ENCODE peak calls at places on chromosomes 7 and 10, in ten cellular contexts. One of them, this sample, is unnamed. For H3K36me3, the result is how much of the 10 kb centered on the place peaks cover.

GRCh38 chr10:131577786-131578471 is 266.4 kb upstream of the TCERG1L start:
- DNase-seq in osteoblast: peak
- DNase-seq in lung: peak
- DNase-seq in esophagus squamous epithelium: no peak
- DNase-seq in left ventricle myocardium inferior: no peak
- DNase-seq in IMR-90: no peak
- DNase-seq in transverse colon: no peak
- DNase-seq in cardiac muscle cell: no peak
- DNase-seq in psoas muscle: no peak
- DNase-seq in mammary epithelial cell: no peak
- DNase-seq in this sample: no peak

GRCh38 chr7:98423043-98423442 is 22.2 kb upstream of the BAIAP2L1 start:
- DNase-seq in osteoblast: peak
- DNase-seq in psoas muscle: no peak
- DNase-seq in IMR-90: peak
- DNase-seq in left ventricle myocardium inferior: no peak
- DNase-seq in mammary epithelial cell: peak
- DNase-seq in transverse colon: no peak
- DNase-seq in cardiac muscle cell: peak
- DNase-seq in esophagus squamous epithelium: no peak
- DNase-seq in lung: no peak
- DNase-seq in this sample: no peak

GRCh38 chr10:99172130-99172738 is 63.4 kb downstream of the HPSE2 start:
- DNase-seq in esophagus squamous epithelium: no peak
- DNase-seq in osteoblast: no peak
- DNase-seq in lung: no peak
- DNase-seq in cardiac muscle cell: peak
- DNase-seq in left ventricle myocardium inferior: no peak
- DNase-seq in transverse colon: peak
- DNase-seq in IMR-90: peak
- DNase-seq in psoas muscle: no peak
- DNase-seq in mammary epithelial cell: peak
- DNase-seq in this sample: no peak

GRCh38 chr7:16644987-16645592 is 464 bp downstream of the ANKMY2 start:
- DNase-seq in left ventricle myocardium inferior: peak
- DNase-seq in transverse colon: peak
- DNase-seq in osteoblast: peak
- DNase-seq in esophagus squamous epithelium: no peak
- DNase-seq in psoas muscle: peak
- DNase-seq in mammary epithelial cell: no peak
- DNase-seq in cardiac muscle cell: peak
- DNase-seq in lung: peak
- DNase-seq in IMR-90: no peak
- DNase-seq in this sample: no peak

GRCh38 chr10:4838743-4839142 is 12.7 kb downstream of the AKR1E2 start:
- DNase-seq in esophagus squamous epithelium: no peak
- DNase-seq in left ventricle myocardium inferior: no peak
- DNase-seq in transverse colon: no peak
- DNase-seq in IMR-90: no peak
- DNase-seq in osteoblast: no peak
- DNase-seq in cardiac muscle cell: peak
- DNase-seq in psoas muscle: no peak
- DNase-seq in lung: peak
- DNase-seq in mammary epithelial cell: no peak
- DNase-seq in this sample: no peak

GRCh38 chr7:101012931-101013330 is 7.0 kb upstream of the MUC17 start:
- DNase-seq in transverse colon: no peak
- DNase-seq in IMR-90: no peak
- DNase-seq in left ventricle myocardium inferior: no peak
- DNase-seq in osteoblast: no peak
- DNase-seq in mammary epithelial cell: no peak
- DNase-seq in esophagus squamous epithelium: no peak
- DNase-seq in cardiac muscle cell: no peak
- DNase-seq in psoas muscle: no peak
- DNase-seq in lung: no peak
- DNase-seq in this sample: no peak

GRCh38 chr10:96765406-96766240 is 45.3 kb upstream of the PIK3AP1 start:
- DNase-seq in IMR-90: peak
- DNase-seq in left ventricle myocardium inferior: peak
- DNase-seq in transverse colon: peak
- DNase-seq in mammary epithelial cell: peak
- DNase-seq in lung: peak
- DNase-seq in psoas muscle: peak
- DNase-seq in osteoblast: peak
- DNase-seq in esophagus squamous epithelium: no peak
- DNase-seq in cardiac muscle cell: peak
- DNase-seq in this sample: peak

GRCh38 chr7:135584362-135585353 is 26.9 kb downstream of the NUP205 start:
- DNase-seq in transverse colon: no peak
- DNase-seq in esophagus squamous epithelium: no peak
- DNase-seq in lung: no peak
- DNase-seq in IMR-90: peak
- DNase-seq in cardiac muscle cell: peak
- DNase-seq in psoas muscle: no peak
- DNase-seq in osteoblast: no peak
- DNase-seq in left ventricle myocardium inferior: no peak
- DNase-seq in mammary epithelial cell: peak
- DNase-seq in this sample: no peak

GRCh38 chr10:133378251-133379096 is 588 bp upstream of the PAOX start:
- DNase-seq in cardiac muscle cell: peak
- DNase-seq in lung: peak
- DNase-seq in transverse colon: peak
- DNase-seq in esophagus squamous epithelium: no peak
- DNase-seq in IMR-90: peak
- DNase-seq in psoas muscle: peak
- DNase-seq in left ventricle myocardium inferior: peak
- DNase-seq in osteoblast: peak
- DNase-seq in mammary epithelial cell: peak
- DNase-seq in this sample: peak

GRCh38 chr7:80053098-80053497 is 81.5 kb upstream of the GNAI1 start:
- DNase-seq in mammary epithelial cell: no peak
- DNase-seq in IMR-90: no peak
- DNase-seq in esophagus squamous epithelium: no peak
- DNase-seq in lung: no peak
- DNase-seq in cardiac muscle cell: no peak
- DNase-seq in psoas muscle: no peak
- DNase-seq in osteoblast: no peak
- DNase-seq in left ventricle myocardium inferior: no peak
- DNase-seq in transverse colon: no peak
- DNase-seq in this sample: no peak

GRCh38 chr7:93574646-93575554 is at the start of gene CALCR:
- DNase-seq in left ventricle myocardium inferior: no peak
- DNase-seq in mammary epithelial cell: no peak
- DNase-seq in transverse colon: no peak
- DNase-seq in lung: no peak
- DNase-seq in esophagus squamous epithelium: no peak
- DNase-seq in osteoblast: peak
- DNase-seq in psoas muscle: no peak
- DNase-seq in IMR-90: no peak
- DNase-seq in cardiac muscle cell: no peak
- DNase-seq in this sample: no peak

GRCh38 chr10:43694526-43694925 is 45.8 kb upstream of the ZNF32 start:
- DNase-seq in psoas muscle: no peak
- DNase-seq in cardiac muscle cell: no peak
- DNase-seq in osteoblast: no peak
- DNase-seq in lung: no peak
- DNase-seq in IMR-90: no peak
- DNase-seq in mammary epithelial cell: no peak
- DNase-seq in esophagus squamous epithelium: no peak
- DNase-seq in left ventricle myocardium inferior: no peak
- DNase-seq in transverse colon: no peak
- DNase-seq in this sample: no peak

GRCh38 chr7:132783824-132784223 is 207.6 kb upstream of the PLXNA4 start:
- DNase-seq in IMR-90: peak
- DNase-seq in osteoblast: no peak
- DNase-seq in psoas muscle: no peak
- DNase-seq in cardiac muscle cell: peak
- DNase-seq in lung: no peak
- DNase-seq in transverse colon: no peak
- DNase-seq in esophagus squamous epithelium: no peak
- DNase-seq in left ventricle myocardium inferior: no peak
- DNase-seq in mammary epithelial cell: peak
- DNase-seq in this sample: no peak

GRCh38 chr7:66326501-66327180 is 121.5 kb downstream of the TPST1 start:
- DNase-seq in osteoblast: peak
- DNase-seq in transverse colon: no peak
- DNase-seq in mammary epithelial cell: no peak
- DNase-seq in IMR-90: peak
- DNase-seq in psoas muscle: no peak
- DNase-seq in lung: no peak
- DNase-seq in left ventricle myocardium inferior: no peak
- DNase-seq in cardiac muscle cell: peak
- DNase-seq in esophagus squamous epithelium: no peak
- DNase-seq in this sample: no peak

GRCh38 chr7:44383566-44383965 is 58.2 kb upstream of the CAMK2B start:
- DNase-seq in esophagus squamous epithelium: no peak
- DNase-seq in transverse colon: no peak
- DNase-seq in osteoblast: peak
- DNase-seq in left ventricle myocardium inferior: no peak
- DNase-seq in psoas muscle: peak
- DNase-seq in cardiac muscle cell: peak
- DNase-seq in IMR-90: peak
- DNase-seq in lung: no peak
- DNase-seq in mammary epithelial cell: no peak
- DNase-seq in this sample: no peak

GRCh38 chr7:122054393-122054792 is 89.7 kb downstream of the AASS start:
- DNase-seq in lung: no peak
- DNase-seq in cardiac muscle cell: no peak
- DNase-seq in transverse colon: no peak
- DNase-seq in osteoblast: no peak
- DNase-seq in IMR-90: no peak
- DNase-seq in esophagus squamous epithelium: no peak
- DNase-seq in psoas muscle: no peak
- DNase-seq in mammary epithelial cell: no peak
- DNase-seq in left ventricle myocardium inferior: no peak
- DNase-seq in this sample: no peak

GRCh38 chr10:113522460-113522859 is 30.4 kb upstream of the HABP2 start:
- DNase-seq in mammary epithelial cell: no peak
- DNase-seq in psoas muscle: no peak
- DNase-seq in transverse colon: no peak
- DNase-seq in IMR-90: peak
- DNase-seq in left ventricle myocardium inferior: no peak
- DNase-seq in esophagus squamous epithelium: no peak
- DNase-seq in cardiac muscle cell: no peak
- DNase-seq in lung: no peak
- DNase-seq in osteoblast: no peak
- DNase-seq in this sample: no peak

GRCh38 chr10:122145113-122145512 is 126.0 kb upstream of the BTBD16 start:
- DNase-seq in osteoblast: no peak
- DNase-seq in left ventricle myocardium inferior: no peak
- DNase-seq in lung: no peak
- DNase-seq in psoas muscle: no peak
- DNase-seq in transverse colon: no peak
- DNase-seq in cardiac muscle cell: no peak
- DNase-seq in IMR-90: no peak
- DNase-seq in mammary epithelial cell: no peak
- DNase-seq in esophagus squamous epithelium: no peak
- DNase-seq in this sample: no peak

GRCh38 chr10:122149138-122149606 is 121.9 kb upstream of the BTBD16 start:
- DNase-seq in mammary epithelial cell: no peak
- DNase-seq in lung: no peak
- DNase-seq in left ventricle myocardium inferior: peak
- DNase-seq in osteoblast: peak
- DNase-seq in esophagus squamous epithelium: no peak
- DNase-seq in psoas muscle: peak
- DNase-seq in IMR-90: peak
- DNase-seq in cardiac muscle cell: peak
- DNase-seq in transverse colon: no peak
- DNase-seq in this sample: peak

GRCh38 chr10:122149607-122150505 is 121.2 kb upstream of the BTBD16 start:
- DNase-seq in transverse colon: no peak
- DNase-seq in psoas muscle: peak
- DNase-seq in esophagus squamous epithelium: no peak
- DNase-seq in mammary epithelial cell: no peak
- DNase-seq in osteoblast: peak
- DNase-seq in left ventricle myocardium inferior: peak
- DNase-seq in IMR-90: no peak
- DNase-seq in lung: no peak
- DNase-seq in cardiac muscle cell: no peak
- DNase-seq in this sample: peak

GRCh38 chr10:122151121-122151694 is 119.9 kb upstream of the BTBD16 start:
- DNase-seq in osteoblast: peak
- DNase-seq in mammary epithelial cell: no peak
- DNase-seq in transverse colon: no peak
- DNase-seq in lung: no peak
- DNase-seq in cardiac muscle cell: no peak
- DNase-seq in psoas muscle: no peak
- DNase-seq in left ventricle myocardium inferior: no peak
- DNase-seq in IMR-90: no peak
- DNase-seq in esophagus squamous epithelium: no peak
- DNase-seq in this sample: no peak

GRCh38 chr10:122147731-122148130 is 123.4 kb upstream of the BTBD16 start:
- DNase-seq in left ventricle myocardium inferior: no peak
- DNase-seq in osteoblast: no peak
- DNase-seq in lung: no peak
- DNase-seq in mammary epithelial cell: no peak
- DNase-seq in esophagus squamous epithelium: no peak
- DNase-seq in cardiac muscle cell: peak
- DNase-seq in transverse colon: no peak
- DNase-seq in IMR-90: no peak
- DNase-seq in psoas muscle: no peak
- DNase-seq in this sample: peak
- H3K27ac ChIP-seq in left ventricle myocardium inferior: peak
- H3K27ac ChIP-seq in osteoblast: no peak
- H3K27ac ChIP-seq in lung: peak
- H3K27ac ChIP-seq in mammary epithelial cell: no peak
- H3K27ac ChIP-seq in esophagus squamous epithelium: peak
- H3K27ac ChIP-seq in cardiac muscle cell: peak
- H3K27ac ChIP-seq in transverse colon: no peak
- H3K27ac ChIP-seq in IMR-90: no peak
- H3K27ac ChIP-seq in psoas muscle: peak
- H3K27ac ChIP-seq in this sample: peak

GRCh38 chr7:156956733-156957132 is 7.2 kb downstream of the NOM1 start:
- DNase-seq in IMR-90: no peak
- DNase-seq in esophagus squamous epithelium: no peak
- DNase-seq in psoas muscle: no peak
- DNase-seq in osteoblast: no peak
- DNase-seq in lung: no peak
- DNase-seq in mammary epithelial cell: no peak
- DNase-seq in transverse colon: no peak
- DNase-seq in left ventricle myocardium inferior: no peak
- DNase-seq in cardiac muscle cell: no peak
- DNase-seq in this sample: no peak
- H3K36me3 ChIP-seq in IMR-90: half or more
- H3K36me3 ChIP-seq in esophagus squamous epithelium: under half
- H3K36me3 ChIP-seq in psoas muscle: half or more
- H3K36me3 ChIP-seq in osteoblast: half or more
- H3K36me3 ChIP-seq in lung: half or more
- H3K36me3 ChIP-seq in mammary epithelial cell: half or more
- H3K36me3 ChIP-seq in transverse colon: under half
- H3K36me3 ChIP-seq in left ventricle myocardium inferior: half or more
- H3K36me3 ChIP-seq in cardiac muscle cell: under half
- H3K36me3 ChIP-seq in this sample: under half

GRCh38 chr10:66928000-66928770 is 2.3 kb downstream of the LRRTM3 start:
- DNase-seq in mammary epithelial cell: no peak
- DNase-seq in psoas muscle: no peak
- DNase-seq in left ventricle myocardium inferior: no peak
- DNase-seq in IMR-90: peak
- DNase-seq in osteoblast: no peak
- DNase-seq in cardiac muscle cell: peak
- DNase-seq in lung: no peak
- DNase-seq in esophagus squamous epithelium: no peak
- DNase-seq in transverse colon: no peak
- DNase-seq in this sample: no peak
- H3K4me3 ChIP-seq in mammary epithelial cell: no peak
- H3K4me3 ChIP-seq in psoas muscle: peak
- H3K4me3 ChIP-seq in left ventricle myocardium inferior: peak
- H3K4me3 ChIP-seq in IMR-90: no peak
- H3K4me3 ChIP-seq in osteoblast: no peak
- H3K4me3 ChIP-seq in cardiac muscle cell: peak
- H3K4me3 ChIP-seq in lung: no peak
- H3K4me3 ChIP-seq in esophagus squamous epithelium: no peak
- H3K4me3 ChIP-seq in transverse colon: no peak
- H3K4me3 ChIP-seq in this sample: no peak

GRCh38 chr7:159204664-159205063 is 60.0 kb upstream of the VIPR2 start:
- DNase-seq in IMR-90: no peak
- DNase-seq in left ventricle myocardium inferior: no peak
- DNase-seq in osteoblast: no peak
- DNase-seq in psoas muscle: no peak
- DNase-seq in cardiac muscle cell: no peak
- DNase-seq in mammary epithelial cell: no peak
- DNase-seq in lung: no peak
- DNase-seq in transverse colon: no peak
- DNase-seq in esophagus squamous epithelium: no peak
- DNase-seq in this sample: no peak
- H3K27ac ChIP-seq in IMR-90: no peak
- H3K27ac ChIP-seq in left ventricle myocardium inferior: no peak
- H3K27ac ChIP-seq in osteoblast: no peak
- H3K27ac ChIP-seq in psoas muscle: no peak
- H3K27ac ChIP-seq in cardiac muscle cell: no peak
- H3K27ac ChIP-seq in mammary epithelial cell: no peak
- H3K27ac ChIP-seq in lung: no peak
- H3K27ac ChIP-seq in transverse colon: no peak
- H3K27ac ChIP-seq in esophagus squamous epithelium: no peak
- H3K27ac ChIP-seq in this sample: no peak

This sample was measured in uterus.